ENCODE peak calls at places on chromosomes 13 and 19, in seven cellular contexts. One of them, this sample, is unnamed.

GRCh38 chr13:50810998-50811397 is 32.5 kb downstream of the DLEU7 start:
- DNase-seq in AG09319: no peak
- DNase-seq in dorsolateral prefrontal cortex: no peak
- DNase-seq in WTC11: no peak
- DNase-seq in sigmoid colon: no peak
- DNase-seq in breast epithelium: no peak
- DNase-seq in ovary: no peak
- DNase-seq in this sample: no peak

GRCh38 chr13:52165410-52165809 is 6.0 kb upstream of the NEK3 start:
- DNase-seq in sigmoid colon: no peak
- DNase-seq in dorsolateral prefrontal cortex: no peak
- DNase-seq in ovary: no peak
- DNase-seq in AG09319: no peak
- DNase-seq in WTC11: no peak
- DNase-seq in breast epithelium: no peak
- DNase-seq in this sample: no peak

GRCh38 chr13:28337196-28338045 is 157.5 kb downstream of the FLT1 start:
- DNase-seq in WTC11: no peak
- DNase-seq in sigmoid colon: no peak
- DNase-seq in breast epithelium: no peak
- DNase-seq in ovary: no peak
- DNase-seq in dorsolateral prefrontal cortex: no peak
- DNase-seq in AG09319: peak
- DNase-seq in this sample: no peak

GRCh38 chr13:97460004-97460756 is 26.2 kb downstream of the RAP2A start:
- DNase-seq in AG09319: no peak
- DNase-seq in breast epithelium: no peak
- DNase-seq in ovary: no peak
- DNase-seq in WTC11: no peak
- DNase-seq in dorsolateral prefrontal cortex: no peak
- DNase-seq in sigmoid colon: no peak
- DNase-seq in this sample: no peak

GRCh38 chr13:31747966-31748365 is 8.6 kb downstream of the RXFP2 start:
- DNase-seq in dorsolateral prefrontal cortex: no peak
- DNase-seq in AG09319: no peak
- DNase-seq in sigmoid colon: no peak
- DNase-seq in breast epithelium: no peak
- DNase-seq in ovary: no peak
- DNase-seq in WTC11: no peak
- DNase-seq in this sample: no peak

GRCh38 chr13:46490129-46490528 is 62.8 kb upstream of the LRCH1 start:
- DNase-seq in dorsolateral prefrontal cortex: no peak
- DNase-seq in AG09319: no peak
- DNase-seq in ovary: no peak
- DNase-seq in WTC11: no peak
- DNase-seq in sigmoid colon: no peak
- DNase-seq in breast epithelium: no peak
- DNase-seq in this sample: no peak

GRCh38 chr19:40322271-40322610 is 26.0 kb downstream of the C19orf47 start:
- DNase-seq in sigmoid colon: no peak
- DNase-seq in AG09319: no peak
- DNase-seq in WTC11: no peak
- DNase-seq in ovary: no peak
- DNase-seq in dorsolateral prefrontal cortex: no peak
- DNase-seq in breast epithelium: no peak
- DNase-seq in this sample: no peak

GRCh38 chr13:32147976-32148375 is 116.4 kb downstream of the FRY start:
- DNase-seq in WTC11: no peak
- DNase-seq in ovary: no peak
- DNase-seq in sigmoid colon: no peak
- DNase-seq in dorsolateral prefrontal cortex: no peak
- DNase-seq in AG09319: no peak
- DNase-seq in breast epithelium: no peak
- DNase-seq in this sample: no peak

GRCh38 chr13:78187781-78188180 is 269.1 kb upstream of the EDNRB start:
- DNase-seq in sigmoid colon: no peak
- DNase-seq in ovary: no peak
- DNase-seq in breast epithelium: no peak
- DNase-seq in WTC11: no peak
- DNase-seq in dorsolateral prefrontal cortex: no peak
- DNase-seq in AG09319: no peak
- DNase-seq in this sample: no peak

GRCh38 chr19:37551123-37551993 is 43.2 kb downstream of the ZNF571 start:
- DNase-seq in breast epithelium: no peak
- DNase-seq in ovary: no peak
- DNase-seq in AG09319: peak
- DNase-seq in sigmoid colon: no peak
- DNase-seq in dorsolateral prefrontal cortex: no peak
- DNase-seq in WTC11: peak
- DNase-seq in this sample: no peak

GRCh38 chr13:59409211-59409610 is 754.5 kb downstream of the DIAPH3 start:
- DNase-seq in breast epithelium: peak
- DNase-seq in dorsolateral prefrontal cortex: no peak
- DNase-seq in ovary: peak
- DNase-seq in WTC11: peak
- DNase-seq in AG09319: no peak
- DNase-seq in sigmoid colon: peak
- DNase-seq in this sample: peak

GRCh38 chr19:32598022-32598421 is 17.0 kb downstream of the PDCD5 start:
- DNase-seq in dorsolateral prefrontal cortex: no peak
- DNase-seq in WTC11: no peak
- DNase-seq in ovary: no peak
- DNase-seq in sigmoid colon: no peak
- DNase-seq in AG09319: no peak
- DNase-seq in breast epithelium: no peak
- DNase-seq in this sample: no peak

GRCh38 chr19:13132471-13133166 is 14.6 kb downstream of the NACC1 start:
- DNase-seq in AG09319: no peak
- DNase-seq in breast epithelium: no peak
- DNase-seq in dorsolateral prefrontal cortex: no peak
- DNase-seq in WTC11: no peak
- DNase-seq in sigmoid colon: no peak
- DNase-seq in ovary: no peak
- DNase-seq in this sample: no peak

GRCh38 chr13:28778308-28779215 is 41.6 kb upstream of the MTUS2 start:
- DNase-seq in breast epithelium: no peak
- DNase-seq in WTC11: no peak
- DNase-seq in dorsolateral prefrontal cortex: no peak
- DNase-seq in ovary: no peak
- DNase-seq in sigmoid colon: no peak
- DNase-seq in AG09319: no peak
- DNase-seq in this sample: no peak

GRCh38 chr19:51572908-51573307 is 1.8 kb downstream of the ZNF175 start:
- DNase-seq in WTC11: no peak
- DNase-seq in dorsolateral prefrontal cortex: no peak
- DNase-seq in AG09319: no peak
- DNase-seq in sigmoid colon: no peak
- DNase-seq in ovary: no peak
- DNase-seq in breast epithelium: no peak
- DNase-seq in this sample: no peak

GRCh38 chr19:11458236-11458900 is 22.5 kb downstream of the ELAVL3 start:
- DNase-seq in breast epithelium: no peak
- DNase-seq in dorsolateral prefrontal cortex: no peak
- DNase-seq in AG09319: no peak
- DNase-seq in WTC11: no peak
- DNase-seq in ovary: no peak
- DNase-seq in sigmoid colon: no peak
- DNase-seq in this sample: no peak

GRCh38 chr13:60369242-60369641 is 27.8 kb upstream of the TDRD3 start:
- DNase-seq in breast epithelium: no peak
- DNase-seq in WTC11: no peak
- DNase-seq in dorsolateral prefrontal cortex: no peak
- DNase-seq in ovary: no peak
- DNase-seq in AG09319: no peak
- DNase-seq in sigmoid colon: no peak
- DNase-seq in this sample: no peak

DNA sequence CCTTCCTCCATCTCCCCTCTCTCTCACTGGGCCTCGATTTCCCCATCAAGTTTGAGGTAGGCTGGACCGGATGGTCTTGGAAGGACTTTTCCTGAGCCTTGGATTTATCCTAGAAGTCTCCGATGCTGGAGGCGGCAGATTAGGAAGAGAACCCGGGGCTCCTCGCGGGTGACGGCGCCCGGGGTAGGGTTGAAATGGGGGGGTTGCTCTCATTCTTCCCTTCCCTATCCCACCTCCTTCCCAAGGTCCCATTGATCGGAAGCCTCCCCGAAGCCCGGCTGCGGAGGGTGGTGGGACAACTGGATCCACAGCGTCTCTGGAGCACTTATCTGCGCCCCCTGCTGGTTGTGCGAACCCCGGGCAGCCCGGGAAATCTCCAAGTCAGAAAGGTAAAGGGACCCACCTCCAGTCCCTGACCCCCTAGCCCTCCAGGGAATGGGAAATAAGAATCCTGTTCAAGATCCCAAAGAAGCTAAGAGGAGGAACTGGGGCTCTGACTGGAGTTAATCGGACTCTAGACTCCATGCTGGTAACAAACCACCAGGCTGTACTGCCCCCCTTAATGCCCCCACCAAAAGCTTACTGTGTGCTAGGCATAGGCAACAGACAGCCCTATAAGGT is 812 bp downstream of the QPCTL start:
- DNase-seq in ovary: peak
- DNase-seq in AG09319: no peak
- DNase-seq in WTC11: peak
- DNase-seq in sigmoid colon: peak
- DNase-seq in breast epithelium: peak
- DNase-seq in dorsolateral prefrontal cortex: peak
- DNase-seq in this sample: peak
- TF ChIP-seq CTCF in ovary: peak
- TF ChIP-seq CTCF in AG09319: peak
- TF ChIP-seq CTCF in WTC11: peak
- TF ChIP-seq CTCF in sigmoid colon: peak
- TF ChIP-seq CTCF in breast epithelium: peak
- TF ChIP-seq CTCF in dorsolateral prefrontal cortex: peak
- TF ChIP-seq CTCF in this sample: peak

DNA sequence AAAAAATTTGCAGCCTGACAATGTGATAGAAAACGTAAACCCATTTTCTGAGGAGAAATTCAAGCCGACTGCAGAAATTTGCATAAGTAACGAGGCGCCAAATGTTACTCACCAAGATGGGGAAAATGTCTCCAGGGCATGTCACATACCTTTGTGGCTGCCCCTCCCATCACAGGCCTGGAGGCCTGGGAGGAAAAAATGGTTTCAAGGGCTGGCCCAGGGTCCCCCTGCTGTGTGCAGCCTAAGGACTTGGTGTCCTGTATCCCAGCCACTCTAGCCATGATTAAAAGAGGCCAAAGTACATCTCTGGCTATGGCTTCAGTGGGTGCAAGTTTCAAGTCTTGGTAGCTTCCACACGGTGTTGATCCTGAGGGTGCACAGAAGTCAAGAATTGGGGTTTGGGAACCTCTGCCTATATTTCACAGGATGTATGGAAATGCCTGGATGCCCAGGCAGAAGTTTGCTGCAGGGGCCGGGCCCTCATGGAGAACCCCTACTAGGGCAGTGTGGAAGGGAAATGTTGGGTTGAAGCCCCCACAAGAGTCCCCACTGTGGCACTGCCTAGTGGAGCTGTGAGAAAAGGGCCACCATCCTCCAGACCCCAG is 1842.3 kb downstream of the PCDH9 start:
- DNase-seq in WTC11: peak
- DNase-seq in sigmoid colon: no peak
- DNase-seq in breast epithelium: no peak
- DNase-seq in ovary: no peak
- DNase-seq in dorsolateral prefrontal cortex: no peak
- DNase-seq in AG09319: no peak
- DNase-seq in this sample: no peak
- TF ChIP-seq CTCF in WTC11: no peak
- TF ChIP-seq CTCF in sigmoid colon: no peak
- TF ChIP-seq CTCF in breast epithelium: no peak
- TF ChIP-seq CTCF in ovary: no peak
- TF ChIP-seq CTCF in dorsolateral prefrontal cortex: no peak
- TF ChIP-seq CTCF in AG09319: no peak
- TF ChIP-seq CTCF in this sample: no peak

DNA sequence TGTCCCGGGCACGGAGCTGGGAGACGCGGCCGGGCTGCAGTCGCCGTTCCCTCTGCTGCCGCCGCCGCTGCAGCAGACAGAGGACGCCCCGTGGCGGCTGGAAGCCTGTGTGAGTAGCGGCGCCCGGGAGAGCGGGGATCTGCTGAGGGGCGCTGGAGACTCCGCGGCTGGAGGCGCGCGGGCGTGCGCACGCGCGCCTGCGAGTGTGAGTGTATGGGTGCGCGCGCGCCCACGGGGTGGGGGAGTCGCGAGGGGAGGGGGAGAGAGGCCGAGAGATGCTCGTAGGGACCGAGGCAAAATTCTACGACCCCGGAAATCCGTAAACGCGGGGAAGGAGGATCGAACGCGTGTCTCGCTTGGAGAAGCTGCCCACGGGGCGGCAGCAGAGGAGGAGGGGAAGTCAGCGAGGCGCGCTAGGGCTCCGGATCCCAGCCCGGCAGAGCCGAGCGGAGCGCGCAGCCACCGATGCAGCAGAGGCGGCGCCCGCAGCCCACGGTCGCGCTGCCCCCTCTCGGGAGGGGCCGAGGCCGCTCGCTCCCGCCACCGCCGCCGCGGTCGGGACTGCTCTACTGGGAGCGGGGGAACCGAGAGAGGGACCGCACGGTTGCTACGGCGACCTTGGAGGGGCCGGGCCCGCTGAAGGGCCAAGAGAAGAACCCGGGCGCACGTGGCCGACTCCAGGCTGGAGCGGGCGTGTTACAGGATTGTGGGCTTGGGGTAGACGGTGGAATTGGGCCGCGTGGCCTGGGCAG is at the start of gene ENOX1:
- DNase-seq in ovary: peak
- DNase-seq in breast epithelium: no peak
- DNase-seq in dorsolateral prefrontal cortex: peak
- DNase-seq in AG09319: no peak
- DNase-seq in sigmoid colon: peak
- DNase-seq in WTC11: peak
- DNase-seq in this sample: peak
- TF ChIP-seq CTCF in ovary: peak
- TF ChIP-seq CTCF in breast epithelium: peak
- TF ChIP-seq CTCF in dorsolateral prefrontal cortex: peak
- TF ChIP-seq CTCF in AG09319: no peak
- TF ChIP-seq CTCF in sigmoid colon: no peak
- TF ChIP-seq CTCF in WTC11: no peak
- TF ChIP-seq CTCF in this sample: no peak

GRCh38 chr19:15368051-15368632 is 11.4 kb downstream of the AKAP8 start:
- DNase-seq in breast epithelium: no peak
- DNase-seq in WTC11: no peak
- DNase-seq in AG09319: no peak
- DNase-seq in sigmoid colon: no peak
- DNase-seq in ovary: no peak
- DNase-seq in dorsolateral prefrontal cortex: no peak
- DNase-seq in this sample: no peak

GRCh38 chr19:15367439-15367838 is 12.1 kb downstream of the AKAP8 start:
- DNase-seq in breast epithelium: no peak
- DNase-seq in dorsolateral prefrontal cortex: no peak
- DNase-seq in ovary: no peak
- DNase-seq in sigmoid colon: no peak
- DNase-seq in WTC11: no peak
- DNase-seq in AG09319: no peak
- DNase-seq in this sample: no peak

GRCh38 chr19:15368798-15369593 is 10.6 kb downstream of the AKAP8 start:
- DNase-seq in breast epithelium: no peak
- DNase-seq in AG09319: no peak
- DNase-seq in sigmoid colon: no peak
- DNase-seq in WTC11: no peak
- DNase-seq in dorsolateral prefrontal cortex: no peak
- DNase-seq in ovary: no peak
- DNase-seq in this sample: no peak

GRCh38 chr19:15369594-15369891 is 10.0 kb downstream of the AKAP8 start:
- DNase-seq in dorsolateral prefrontal cortex: no peak
- DNase-seq in ovary: no peak
- DNase-seq in sigmoid colon: no peak
- DNase-seq in breast epithelium: no peak
- DNase-seq in AG09319: no peak
- DNase-seq in WTC11: no peak
- DNase-seq in this sample: no peak

GRCh38 chr19:15365264-15365663 is 14.3 kb downstream of the AKAP8 start:
- DNase-seq in dorsolateral prefrontal cortex: no peak
- DNase-seq in WTC11: no peak
- DNase-seq in AG09319: no peak
- DNase-seq in breast epithelium: no peak
- DNase-seq in ovary: no peak
- DNase-seq in sigmoid colon: no peak
- DNase-seq in this sample: no peak
- TF ChIP-seq CTCF in dorsolateral prefrontal cortex: no peak
- TF ChIP-seq CTCF in WTC11: no peak
- TF ChIP-seq CTCF in AG09319: no peak
- TF ChIP-seq CTCF in breast epithelium: no peak
- TF ChIP-seq CTCF in ovary: no peak
- TF ChIP-seq CTCF in sigmoid colon: no peak
- TF ChIP-seq CTCF in this sample: no peak